ENCODE peak calls at places on chromosomes 7 and 10, in four cellular contexts. I is HL-60, X is K562, G is GM12878. D is an unnamed sample.

GRCh38 chr10:74825033-74825370 is 1.4 kb upstream of the KAT6B start:
- DNase-seq in I (peak), G (no peak), X (peak), D (peak)

GRCh38 chr7:36823353-36823752 is 99.1 kb upstream of the AOAH start:
- DNase-seq in G (no peak), I (no peak), X (no peak), D (no peak)

GRCh38 chr10:121956111-121957061 is 18.6 kb downstream of the NSMCE4A start:
- DNase-seq in G (no peak), X (no peak), I (no peak), D (no peak)

GRCh38 chr10:7272008-7272407 is 138.8 kb downstream of the SFMBT2 start:
- DNase-seq in I (no peak), G (no peak), X (no peak), D (no peak)

GRCh38 chr7:28922618-28923331 is 35.4 kb downstream of the TRIL start:
- DNase-seq in X (peak), I (peak), G (no peak), D (no peak)

GRCh38 chr7:106031271-106032029 is 68.4 kb downstream of the CDHR3 start:
- DNase-seq in I (no peak), G (no peak), X (no peak), D (no peak)

GRCh38 chr10:27745719-27746363 is at the start of gene MKX:
- DNase-seq in G (no peak), I (no peak), X (no peak), D (peak)

GRCh38 chr7:155995183-155995612 is 182.9 kb upstream of the SHH start:
- DNase-seq in G (no peak), X (no peak), I (no peak), D (no peak)

GRCh38 chr7:64876792-64877713 is 26.0 kb upstream of the ZNF273 start:
- DNase-seq in X (no peak), I (no peak), G (no peak), D (no peak)

GRCh38 chr7:80087051-80087767 is 47.4 kb upstream of the GNAI1 start:
- DNase-seq in G (no peak), I (no peak), X (no peak), D (no peak)

GRCh38 chr10:125762692-125763648 is 12.7 kb downstream of the MMP21 start:
- DNase-seq in G (no peak), X (no peak), I (no peak), D (no peak)

GRCh38 chr7:103934508-103934907 is 55.0 kb downstream of the RELN start:
- DNase-seq in X (no peak), G (no peak), I (no peak), D (no peak)

GRCh38 chr10:86310702-86311101 is 55.9 kb downstream of the GRID1 start:
- DNase-seq in G (no peak), X (no peak), I (no peak), D (no peak)

GRCh38 chr7:141593134-141593533 is 41.9 kb downstream of the AGK start:
- DNase-seq in X (peak), G (no peak), I (no peak), D (no peak)

DNA sequence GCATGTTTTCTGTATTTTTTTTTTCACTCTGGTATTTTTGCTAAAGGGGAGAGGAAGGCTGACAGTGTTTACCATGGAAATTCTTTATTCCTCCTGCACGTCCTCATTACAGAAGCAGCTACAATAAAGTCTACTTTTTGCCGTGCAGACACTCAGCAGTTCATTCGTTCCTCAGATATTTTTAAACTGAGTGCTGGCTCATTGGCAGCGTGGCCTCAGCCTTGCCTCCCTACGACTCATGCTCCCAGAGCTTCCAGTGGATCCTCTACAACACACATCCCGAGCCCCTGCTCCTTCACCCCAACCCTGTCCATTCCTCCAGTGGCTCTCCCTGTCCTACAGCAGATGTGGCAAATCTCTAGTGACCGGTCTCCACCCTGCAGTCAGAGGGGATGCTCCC is 239.2 kb upstream of the ZMIZ1 start:
- DNase-seq in X (no peak), I (no peak), G (no peak), D (no peak)
- TF ChIP-seq SPI1 in X (no peak), I (no peak), G (no peak), D (no peak)

GRCh38 chr7:74485611-74486010 is 31.9 kb downstream of the GTF2IRD1 start:
- DNase-seq in G (no peak), X (no peak), I (no peak), D (no peak)

GRCh38 chr7:74480861-74481417 is 27.2 kb downstream of the GTF2IRD1 start:
- DNase-seq in I (peak), X (no peak), G (no peak), D (no peak)

GRCh38 chr7:74482629-74483401 is 29.1 kb downstream of the GTF2IRD1 start:
- DNase-seq in I (peak), G (no peak), X (no peak), D (no peak)

GRCh38 chr7:74481458-74482324 is 28.0 kb downstream of the GTF2IRD1 start:
- DNase-seq in G (no peak), I (no peak), X (no peak), D (no peak)

DNA sequence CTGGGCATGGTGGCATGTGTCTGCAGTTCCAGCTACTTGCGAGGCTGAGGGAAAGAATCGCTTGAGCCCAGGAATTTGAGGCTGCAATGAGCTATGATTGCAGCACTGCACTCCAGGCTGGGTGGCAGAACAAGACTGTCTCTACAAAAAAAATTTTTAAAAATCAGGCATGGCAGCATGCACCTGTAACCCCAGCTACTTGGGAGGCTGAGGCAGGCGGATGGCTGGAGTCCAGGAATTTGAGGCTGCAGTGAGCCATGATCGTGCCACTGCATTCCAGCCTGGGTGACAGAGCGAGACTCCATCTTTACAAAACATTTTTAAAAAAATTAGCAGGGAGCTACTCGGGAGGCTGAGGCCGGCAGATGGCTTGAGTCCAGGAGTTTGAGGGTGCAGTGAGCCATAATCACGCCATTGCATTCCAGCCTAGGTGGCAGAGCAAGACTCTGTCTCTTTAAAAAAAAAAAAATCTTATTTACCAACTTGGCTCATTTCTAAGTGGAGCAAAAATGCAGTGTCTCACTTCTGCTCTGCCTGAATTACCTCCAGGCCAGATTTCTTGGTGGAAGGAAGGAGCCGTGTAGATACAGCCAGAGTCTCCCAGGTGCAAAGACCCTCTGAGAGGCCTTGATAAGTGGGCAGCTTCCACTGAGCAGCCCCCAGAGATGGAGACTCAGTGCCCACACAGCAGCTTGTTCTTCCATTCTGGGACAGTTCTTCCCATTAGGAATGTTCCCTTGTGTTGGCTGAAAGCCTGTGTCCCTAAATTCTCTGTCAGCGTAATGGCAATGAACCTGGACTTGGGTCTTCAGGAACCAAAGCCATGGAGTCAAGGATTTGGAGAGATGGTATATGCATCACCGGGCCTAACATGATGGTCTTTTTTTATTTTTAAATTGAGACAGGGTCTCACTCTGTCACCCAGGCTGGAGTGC is 30.0 kb downstream of the GTF2IRD1 start:
- DNase-seq in X (no peak), G (no peak), I (no peak), D (no peak)
- TF ChIP-seq POLR2AphosphoS5 in X (no peak), G (no peak), I (no peak), D (no peak)

GRCh38 chr7:157593541-157593940 is 256.7 kb downstream of the DNAJB6 start:
- DNase-seq in X (no peak), I (no peak), G (no peak), D (no peak)
- TF ChIP-seq SPI1 in X (no peak), I (no peak), G (no peak), D (no peak)

DNA sequence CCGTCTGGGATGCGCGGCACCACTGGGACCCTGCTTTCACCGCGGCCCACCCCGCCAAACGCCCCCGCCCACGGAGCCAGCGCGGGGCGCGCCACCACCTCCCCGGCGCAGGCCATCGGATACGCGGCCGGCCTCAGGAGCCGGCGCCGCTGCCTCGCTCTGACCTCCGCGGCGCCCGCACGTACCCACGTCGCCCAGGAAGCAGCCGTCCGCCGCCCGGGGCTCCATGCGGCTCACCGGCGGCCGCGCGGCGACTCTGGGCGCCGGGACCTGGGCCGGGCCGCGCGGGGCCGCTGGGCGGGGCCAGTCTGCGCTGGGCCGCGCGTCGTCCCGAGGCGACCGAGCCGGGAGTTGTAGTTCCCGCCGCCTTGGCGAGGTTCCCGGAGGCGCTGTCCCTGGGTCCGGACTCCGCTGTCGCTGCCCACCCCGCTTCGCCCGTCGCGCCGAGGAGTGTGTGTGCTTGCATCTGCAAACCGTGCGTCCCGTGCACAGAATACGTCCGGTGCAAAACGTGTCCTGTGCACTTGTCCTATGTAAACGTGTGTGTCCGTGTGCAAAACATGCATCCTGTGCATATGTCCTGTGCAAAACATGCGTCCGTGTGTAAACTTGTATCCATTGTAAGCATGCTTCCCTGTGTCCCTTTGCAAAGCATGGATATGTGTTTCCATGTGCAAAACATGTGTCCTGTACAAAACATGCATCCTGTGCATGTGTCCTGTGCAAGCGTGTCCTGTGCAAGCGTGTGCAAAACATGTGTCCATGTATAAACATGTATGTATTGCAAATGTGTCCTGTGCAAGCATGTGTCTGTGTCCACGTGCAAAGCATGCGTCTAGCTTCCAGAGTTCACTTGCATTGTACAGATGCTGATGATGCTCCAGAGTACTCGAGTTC is at the start of gene ASB13:
- DNase-seq in I (peak), G (no peak), X (peak), D (no peak)
- TF ChIP-seq POLR2AphosphoS5 in I (no peak), G (no peak), X (peak), D (no peak)

GRCh38 chr7:45151967-45152366 is 5.6 kb upstream of the RAMP3 start:
- DNase-seq in I (no peak), G (no peak), X (no peak), D (no peak)

GRCh38 chr7:45153238-45153637 is 4.4 kb upstream of the RAMP3 start:
- DNase-seq in G (no peak), X (peak), I (no peak), D (no peak)

GRCh38 chr7:45150199-45150598 is 7.4 kb upstream of the RAMP3 start:
- DNase-seq in I (no peak), X (no peak), G (no peak), D (no peak)

GRCh38 chr7:45149606-45150005 is 8.0 kb upstream of the RAMP3 start:
- DNase-seq in I (no peak), X (no peak), G (no peak), D (no peak)

DNA sequence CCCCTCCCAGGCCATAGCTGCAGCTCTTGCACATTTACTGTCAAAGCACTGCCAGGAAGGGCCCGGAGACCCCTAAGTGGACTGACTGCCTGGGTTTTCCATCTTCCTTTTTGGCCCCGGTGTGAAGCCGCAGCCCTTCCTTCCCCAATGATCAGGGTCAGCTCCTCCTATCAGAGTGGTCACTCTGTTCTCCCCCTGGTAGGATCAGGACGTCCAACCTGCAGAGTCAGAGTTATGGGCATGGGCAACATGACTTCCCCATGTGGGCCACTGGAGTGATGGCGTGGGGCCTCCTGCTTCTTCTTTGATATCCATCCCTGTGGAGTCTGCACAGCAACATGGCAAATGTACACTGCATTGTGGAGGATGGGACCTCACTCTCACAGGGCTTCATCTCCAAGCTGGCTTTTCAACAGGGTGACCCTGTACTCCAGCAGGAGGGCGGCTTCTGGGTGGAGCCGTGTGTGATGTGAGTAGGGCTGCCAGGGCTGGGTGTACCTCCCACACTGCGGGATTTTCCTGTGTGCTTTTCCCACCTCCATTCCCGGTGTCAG is 6.4 kb upstream of the RAMP3 start:
- DNase-seq in I (no peak), X (no peak), G (no peak), D (no peak)
- TF ChIP-seq SPI1 in I (no peak), X (no peak), G (no peak), D (no peak)

GRCh38 chr10:51029172-51029641 is 45.1 kb upstream of the PRKG1 start:
- DNase-seq in I (no peak), G (no peak), X (no peak), D (no peak)
- TF ChIP-seq POLR2AphosphoS5 in I (no peak), G (no peak), X (no peak), D (no peak)

GRCh38 chr7:87206361-87206760 is 13.2 kb downstream of the TMEM243 start:
- DNase-seq in I (no peak), G (no peak), X (no peak), D (no peak)
- TF ChIP-seq SPI1 in I (no peak), G (no peak), X (no peak), D (no peak)

DNA sequence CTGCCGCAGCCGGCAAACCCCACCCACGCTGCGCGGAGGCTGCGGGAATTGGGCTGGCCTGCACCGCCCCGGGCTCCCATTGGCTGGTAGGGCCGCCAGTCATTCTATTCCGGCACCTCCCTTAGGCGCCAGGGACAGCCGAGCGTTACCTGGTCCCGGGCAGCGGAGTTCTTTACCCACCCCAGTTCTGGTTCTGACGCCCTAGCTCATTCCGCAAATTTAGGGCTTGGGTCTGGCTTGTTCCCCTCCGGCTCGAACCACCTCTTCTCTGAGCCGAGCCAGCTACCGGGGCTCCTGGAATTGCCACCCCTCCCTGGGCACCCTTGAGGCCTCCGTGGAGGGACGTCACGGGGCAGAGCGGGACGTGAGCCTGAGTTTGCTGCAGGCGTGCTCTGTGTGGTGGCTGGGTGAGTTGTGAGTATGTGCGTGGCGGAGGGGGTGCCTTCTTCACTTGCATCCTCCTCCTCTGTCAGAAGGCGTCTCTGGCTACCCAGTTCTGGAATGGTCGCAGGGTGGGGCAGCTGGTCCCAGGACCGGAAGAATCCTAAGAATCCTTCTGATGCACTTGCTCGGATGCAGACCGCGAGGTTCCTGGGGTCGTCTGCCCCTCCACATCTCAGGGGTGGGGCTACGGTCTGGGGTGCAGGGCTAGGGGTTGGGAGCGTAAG is at the start of the genes PDZD7 and SFXN3:
- DNase-seq in I (peak), X (peak), G (peak), D (peak)
- TF ChIP-seq POLR2AphosphoS5 in I (no peak), X (no peak), G (no peak), D (no peak)

DNA sequence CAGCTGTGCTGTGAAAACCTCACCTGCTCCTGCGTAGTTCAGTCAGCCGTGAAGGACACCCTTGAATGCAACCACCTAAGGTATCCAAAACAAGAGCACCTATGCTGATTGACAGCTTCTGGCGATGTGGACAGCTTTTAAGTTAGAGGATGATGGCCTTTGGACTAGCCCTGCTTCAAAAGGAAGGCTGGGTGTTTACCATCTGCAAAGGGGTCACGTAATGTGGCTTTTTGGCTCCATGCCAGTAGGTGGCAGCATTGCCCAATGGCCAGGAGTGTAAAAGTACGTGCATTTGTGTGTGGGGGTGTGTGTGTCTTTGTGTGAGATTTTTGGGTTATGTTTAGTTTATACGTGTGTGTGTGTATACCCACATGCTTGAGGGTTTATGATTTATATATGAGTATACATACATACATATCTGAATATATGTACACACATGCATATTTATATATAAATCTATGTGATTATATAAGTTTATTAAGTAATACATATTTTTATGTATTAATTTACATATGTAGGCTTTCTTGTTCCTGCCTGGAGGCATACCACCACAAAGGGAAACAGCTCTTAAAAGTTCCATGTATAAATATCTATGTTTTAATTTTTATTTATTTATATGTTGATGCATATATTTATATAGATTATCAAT is 236.3 kb upstream of the ANKRD30A start:
- DNase-seq in X (peak), G (no peak), I (peak), D (peak)
- TF ChIP-seq SPI1 in X (no peak), G (no peak), I (no peak), D (no peak)